ENCODE peak calls at places on chromosomes 12 and 14, in four cellular contexts. U is colonic mucosa; D is CD8-positive, alpha-beta T cell; A is transverse colon. G is an unnamed sample.

GRCh38 chr12:100988278-100988625 is 193.7 kb downstream of the ANO4 start:
- DNase-seq in U (no peak), D (no peak), A (no peak), G (no peak)

GRCh38 chr14:76084374-76084773 is 67.3 kb upstream of the GPATCH2L start:
- DNase-seq in A (no peak), U (no peak), D (no peak), G (no peak)

GRCh38 chr14:75736845-75737485 is 75.9 kb downstream of the TTLL5 start:
- DNase-seq in U (no peak), A (no peak), D (no peak), G (no peak)

GRCh38 chr12:95203477-95203843 is 13.8 kb downstream of the FGD6 start:
- DNase-seq in D (no peak), U (no peak), A (no peak), G (no peak)

GRCh38 chr12:79659961-79660431 is 30.8 kb downstream of the PAWR start:
- DNase-seq in A (no peak), D (no peak), U (no peak), G (no peak)

GRCh38 chr14:94638330-94638729 is 26.1 kb downstream of the SERPINA3 start:
- DNase-seq in A (no peak), U (no peak), D (no peak), G (peak; percentile 28)

GRCh38 chr12:132311201-132311915 is 18.0 kb downstream of the GALNT9 start:
- DNase-seq in D (no peak), A (no peak), U (no peak), G (no peak)

GRCh38 chr14:92252291-92252690 is 70.7 kb upstream of the SLC24A4 start:
- DNase-seq in D (no peak), U (no peak), A (no peak), G (no peak)

GRCh38 chr12:91877022-91877421 is 268.6 kb downstream of the BTG1 start:
- DNase-seq in D (peak; percentile 78), U (peak; percentile 43), A (peak; percentile 64), G (peak; percentile 76)

GRCh38 chr14:74983343-74983742 is 19.4 kb upstream of the EIF2B2 start:
- DNase-seq in U (no peak), D (no peak), A (no peak), G (no peak)

GRCh38 chr14:49959822-49960408 is 67.0 kb downstream of the ARF6 start:
- DNase-seq in U (peak; percentile 78), D (no peak), A (peak; percentile 77), G (no peak)

GRCh38 chr14:36241183-36241582 is 64.7 kb upstream of the PTCSC3 start:
- DNase-seq in D (no peak), U (no peak), A (no peak), G (no peak)

GRCh38 chr14:68295316-68295816 is 475.8 kb downstream of the RAD51B start:
- DNase-seq in D (no peak), U (peak; percentile 65), A (peak; percentile 31), G (no peak)

GRCh38 chr12:25977047-25977446 is 18.6 kb downstream of the RASSF8 start:
- DNase-seq in D (no peak), A (no peak), U (no peak), G (no peak)

GRCh38 chr14:51386983-51387730 is 147.1 kb downstream of the TMX1 start:
- DNase-seq in U (no peak), D (no peak), A (no peak), G (no peak)

GRCh38 chr14:62117010-62117717 is 354.9 kb downstream of the SNAPC1 start:
- DNase-seq in A (peak; percentile 48), D (peak; percentile 25), U (peak; percentile 26), G (peak; percentile 87)
- TF ChIP-seq CTCF in A (no peak), D (peak; percentile 28), U (no peak), G (peak; percentile 70)

DNA sequence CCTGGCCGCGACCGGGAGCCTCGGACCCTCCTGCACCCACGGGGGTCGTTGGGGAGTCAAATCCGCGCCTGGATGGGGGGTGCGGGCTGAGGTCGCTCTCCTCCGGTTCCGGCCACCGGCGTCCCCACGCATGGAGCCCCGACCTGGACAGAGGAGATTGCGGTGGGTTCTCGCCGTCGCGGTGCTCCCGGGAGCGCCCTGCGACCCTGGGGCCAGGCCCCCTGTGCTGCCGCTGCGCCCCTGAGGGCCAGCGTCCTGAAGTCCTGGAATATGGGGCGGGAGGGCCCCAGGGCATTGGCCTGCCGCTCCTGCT is 345 bp downstream of the ASPG start:
- DNase-seq in U (no peak), A (no peak), D (no peak), G (no peak)
- H3K4me3 ChIP-seq in U (no peak overlapping the region), A (peak overlapping the region; percentile 22), D (no peak overlapping the region), G (no peak overlapping the region)

GRCh38 chr12:55820679-55821078 is 2.8 kb downstream of the ORMDL2 start:
- DNase-seq in U (no peak), A (no peak), D (no peak), G (no peak)
- TF ChIP-seq CTCF in U (no peak), A (no peak), D (no peak), G (peak; percentile 45)

GRCh38 chr12:51424094-51424661 is 453 bp upstream of the SLC4A8 start:
- DNase-seq in A (no peak), U (no peak), D (no peak), G (no peak)
- H3K4me3 ChIP-seq in A (peak overlapping the region; percentile 55), U (peak overlapping the region; percentile 63), D (peak overlapping the region; percentile 68), G (peak overlapping the region; percentile 74)

GRCh38 chr12:53054112-53054878 is 4.4 kb downstream of the TNS2 start:
- DNase-seq in D (peak; percentile 87), U (peak; percentile 98), A (peak; percentile 97), G (peak; percentile 68)
- TF ChIP-seq CTCF in D (no peak), U (no peak), A (no peak), G (no peak)

GRCh38 chr12:124545508-124546418 is 21.6 kb downstream of the NCOR2 start:
- DNase-seq in A (peak; percentile 64), D (peak; percentile 9), U (no peak), G (peak; percentile 88)
- H3K4me3 ChIP-seq in A (no peak overlapping the region), D (no peak overlapping the region), U (no peak overlapping the region), G (no peak overlapping the region)

G was measured in brain microvascular endothelial cell.